ENCODE peak calls at places on chromosomes 3 and 15, in six cellular contexts. I, D, H, R, T and M are unnamed samples.

GRCh38 chr15:57472861-57473260 is 96.6 kb downstream of the CGNL1 start:
- DNase-seq in T (peak), D (no peak), R (no peak), I (no peak), H (no peak), M (no peak)

GRCh38 chr3:127078626-127079025 is 95.7 kb downstream of the PLXNA1 start:
- DNase-seq in R (no peak), T (no peak), D (no peak), H (no peak), I (no peak), M (no peak)

GRCh38 chr3:105327662-105328337 is 38.9 kb upstream of the ALCAM start:
- DNase-seq in R (peak), H (no peak), D (no peak), I (no peak), T (peak), M (no peak)

GRCh38 chr15:100043069-100043641 is 298.6 kb downstream of the ADAMTS17 start:
- DNase-seq in H (no peak), R (no peak), I (no peak), T (peak), D (no peak), M (peak)

GRCh38 chr3:109921509-109921908 is 584.2 kb upstream of the DPPA4 start:
- DNase-seq in T (no peak), R (no peak), D (no peak), I (no peak), H (no peak), M (no peak)

GRCh38 chr3:30467596-30468238 is 138.7 kb upstream of the TGFBR2 start:
- DNase-seq in I (no peak), H (no peak), R (no peak), T (peak), D (no peak), M (no peak)

GRCh38 chr15:96160269-96160668 is 170.2 kb upstream of the NR2F2 start:
- DNase-seq in R (no peak), T (peak), D (no peak), H (no peak), I (peak), M (no peak)

GRCh38 chr3:194313642-194314430 is 37.3 kb downstream of the CPN2 start:
- DNase-seq in R (no peak), D (no peak), I (peak), T (no peak), H (no peak), M (peak)

GRCh38 chr3:45904931-45905330 is 18.6 kb downstream of the CCR9 start:
- DNase-seq in I (no peak), H (no peak), R (no peak), T (no peak), D (no peak), M (no peak)

GRCh38 chr15:26126070-26126469 is 262.9 kb upstream of the ATP10A start:
- DNase-seq in R (no peak), D (peak), I (no peak), H (no peak), T (no peak), M (no peak)